ENCODE peak calls at places on chromosomes 1 and 21, in six cellular contexts. N is stomach, T is body of pancreas, Z is HCT116, W is kidney, X is GM23338. B is an unnamed sample. For H3K4me1, the result is how much of the 10 kb centered on the place peaks cover.

GRCh38 chr1:156896490-156897033 is 3.0 kb downstream of the PEAR1 start:
- DNase-seq in N (no peak), W (peak), T (no peak), Z (peak), X (peak), B (peak)

GRCh38 chr1:61887921-61888564 is 145.8 kb downstream of the PATJ start:
- DNase-seq in Z (no peak), N (no peak), T (no peak), X (no peak), W (no peak), B (no peak)

GRCh38 chr21:25568230-25568629 is 39.1 kb downstream of the MRPL39 start:
- DNase-seq in X (peak), W (peak), Z (no peak), N (no peak), T (peak), B (no peak)

GRCh38 chr1:1399870-1400575 is 888 bp upstream of the CCNL2 start:
- DNase-seq in T (no peak), Z (no peak), W (no peak), X (peak), N (no peak), B (peak)

GRCh38 chr21:41953249-41953830 is 478 bp downstream of the C2CD2 start:
- DNase-seq in T (peak), X (peak), Z (no peak), N (peak), W (peak), B (peak)

GRCh38 chr1:53682369-53682685 is 56.6 kb downstream of the GLIS1 start:
- DNase-seq in T (no peak), Z (no peak), N (no peak), W (no peak), X (no peak), B (peak)

GRCh38 chr1:181352695-181353094 is 130.6 kb upstream of the CACNA1E start:
- DNase-seq in T (no peak), Z (no peak), N (no peak), W (no peak), X (no peak), B (no peak)

GRCh38 chr1:47911892-47912291 is 85.3 kb downstream of the TRABD2B start:
- DNase-seq in Z (no peak), T (no peak), N (no peak), W (no peak), X (no peak), B (peak)

GRCh38 chr1:178702141-178702540 is 22.9 kb upstream of the RALGPS2 start:
- DNase-seq in N (no peak), Z (no peak), W (no peak), X (no peak), T (no peak), B (peak)

GRCh38 chr1:46526689-46527291 is 24.7 kb downstream of the KNCN start:
- DNase-seq in N (peak), X (peak), Z (no peak), W (peak), T (peak), B (peak)

GRCh38 chr1:21624577-21625389 is 44.4 kb downstream of the RAP1GAP start:
- DNase-seq in W (no peak), Z (no peak), T (peak), X (no peak), N (peak), B (no peak)

GRCh38 chr1:173853074-173853473 is 14.7 kb downstream of the GAS5 start:
- DNase-seq in W (no peak), T (no peak), N (no peak), X (peak), Z (no peak), B (no peak)

GRCh38 chr1:5748286-5749225 is 243.7 kb downstream of the NPHP4 start:
- DNase-seq in X (no peak), T (no peak), W (peak), Z (no peak), N (no peak), B (peak)

GRCh38 chr1:209150114-209150513 is 433.4 kb upstream of the CAMK1G start:
- DNase-seq in T (no peak), N (no peak), Z (no peak), X (peak), W (no peak), B (no peak)

GRCh38 chr1:219174672-219175564 is 1.2 kb downstream of the LYPLAL1 start:
- DNase-seq in N (no peak), Z (no peak), X (peak), T (peak), W (no peak), B (peak)

GRCh38 chr1:202589190-202589680 is 121.0 kb downstream of the SYT2 start:
- DNase-seq in W (peak), Z (peak), X (peak), T (peak), N (peak), B (peak)

DNA sequence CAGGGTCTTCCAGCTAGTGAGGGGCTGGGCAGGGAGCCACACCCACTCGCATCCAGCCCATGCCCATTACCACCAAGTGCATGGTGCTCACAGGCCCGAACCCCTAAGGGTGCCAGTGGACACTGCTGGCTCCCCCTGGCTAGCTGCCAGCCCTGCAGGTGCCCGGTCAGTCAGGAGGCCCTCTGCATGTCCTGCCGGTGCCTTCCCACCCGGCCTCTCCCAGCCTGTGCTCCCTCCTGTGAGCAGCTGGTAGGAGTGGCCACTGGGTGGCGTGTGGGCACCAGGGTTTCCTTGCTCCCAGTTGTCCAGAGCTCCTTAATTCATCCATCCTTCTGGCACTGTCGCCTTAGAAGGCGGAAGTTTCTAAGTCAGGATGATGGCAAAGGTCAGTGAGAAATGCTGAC is 33.4 kb downstream of the QSOX1 start:
- DNase-seq in W (no peak), X (peak), N (peak), Z (no peak), T (peak), B (peak)
- TF ChIP-seq CTCF in W (peak), X (peak), N (peak), Z (peak), T (peak), B (peak)

DNA sequence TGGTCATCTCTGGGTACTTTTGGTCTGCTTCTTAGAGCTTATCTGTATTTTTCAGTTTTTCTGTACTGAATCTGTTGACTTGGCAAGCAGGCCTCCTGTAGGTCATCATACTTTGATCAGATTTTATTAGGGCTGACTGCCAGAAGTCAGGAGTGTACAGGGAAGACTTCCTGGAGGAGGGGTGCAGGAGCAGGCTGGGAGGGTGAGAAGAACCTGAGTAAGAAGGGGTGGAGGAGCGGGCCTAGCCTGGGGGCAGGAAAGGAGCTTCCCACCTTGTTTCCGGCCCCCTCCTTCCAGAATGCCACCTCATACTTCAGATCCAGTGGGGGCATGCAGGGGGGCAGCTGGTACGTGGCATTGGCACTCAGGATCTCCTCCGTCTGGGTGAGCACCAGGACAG is 18.3 kb upstream of the IL22RA1 start:
- DNase-seq in X (no peak), W (peak), N (no peak), Z (no peak), T (no peak), B (no peak)
- H3K4me1 ChIP-seq in X (under half), W (under half), N (under half), Z (under half), T (under half), B (under half)

GRCh38 chr1:20487236-20487590 is 1.2 kb upstream of the CAMK2N1 start:
- DNase-seq in N (no peak), T (no peak), Z (no peak), W (no peak), X (peak), B (peak)
- H3K4me3 ChIP-seq in N (no peak), T (no peak), Z (peak), W (peak), X (peak), B (no peak)

GRCh38 chr1:32606972-32607371 is 43.4 kb downstream of the ZBTB8OS start:
- DNase-seq in N (no peak), Z (no peak), T (no peak), W (no peak), X (no peak), B (peak)

GRCh38 chr1:32611859-32612188 is 38.5 kb downstream of the ZBTB8OS start:
- DNase-seq in Z (no peak), X (no peak), T (no peak), N (no peak), W (no peak), B (no peak)

GRCh38 chr1:32609180-32609579 is 41.2 kb downstream of the ZBTB8OS start:
- DNase-seq in Z (no peak), T (no peak), N (no peak), X (no peak), W (no peak), B (no peak)

GRCh38 chr1:32613472-32613871 is 36.9 kb downstream of the ZBTB8OS start:
- DNase-seq in N (no peak), W (no peak), Z (no peak), T (no peak), X (no peak), B (no peak)

DNA sequence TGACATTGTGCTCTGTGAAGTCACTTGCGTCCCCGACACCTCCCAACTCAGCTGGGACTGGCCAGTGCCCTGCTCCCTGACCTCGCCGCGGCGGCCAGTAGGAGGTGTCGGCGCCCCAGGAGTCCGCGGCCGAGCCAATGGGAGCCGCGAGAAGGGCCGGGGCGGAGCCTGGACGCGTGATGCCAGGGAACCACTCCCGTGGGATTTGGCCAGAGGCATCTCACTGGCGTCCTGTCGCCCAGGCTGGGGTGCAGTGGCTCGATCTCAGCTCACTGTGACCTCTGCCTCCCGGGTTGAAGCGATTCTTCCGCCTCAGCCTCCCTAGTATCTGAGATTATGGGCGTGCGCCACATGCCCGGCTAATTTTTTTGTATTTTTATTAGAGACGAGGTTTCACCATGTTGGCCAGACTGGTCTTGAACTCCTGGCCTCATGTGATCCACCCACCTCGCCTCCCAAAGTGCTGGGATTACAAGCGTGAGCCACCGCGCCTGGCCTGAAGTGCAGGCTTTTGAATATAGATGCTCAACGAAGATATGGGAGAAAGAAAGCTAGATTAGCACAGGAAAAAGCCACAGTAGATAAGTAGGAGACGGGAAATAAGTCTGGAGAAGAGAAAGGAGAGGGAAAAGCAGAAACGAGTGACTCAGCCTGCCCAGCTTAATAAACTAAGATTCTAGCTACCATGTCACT is 38.0 kb downstream of the ZBTB8OS start:
- DNase-seq in W (peak), Z (peak), X (peak), T (peak), N (peak), B (peak)
- TF ChIP-seq CTCF in W (peak), Z (no peak), X (no peak), T (peak), N (no peak), B (no peak)

GRCh38 chr1:8427493-8427892 is 109.6 kb downstream of the SLC45A1 start:
- DNase-seq in W (no peak), X (no peak), T (no peak), Z (no peak), N (no peak), B (no peak)
- H3K4me1 ChIP-seq in W (under half), X (under half), T (under half), Z (under half), N (under half), B (under half)

GRCh38 chr1:17013598-17014320 is 2.0 kb upstream of the ATP13A2 start:
- DNase-seq in W (peak), Z (no peak), N (no peak), X (no peak), T (no peak), B (peak)

GRCh38 chr1:17014671-17015567 is 3.2 kb upstream of the ATP13A2 start:
- DNase-seq in N (no peak), X (peak), T (no peak), Z (no peak), W (peak), B (peak)

GRCh38 chr1:17010601-17011438 is 908 bp downstream of the ATP13A2 start:
- DNase-seq in W (peak), N (peak), X (no peak), T (peak), Z (no peak), B (peak)

GRCh38 chr1:17011439-17012307 is at the start of gene ATP13A2:
- DNase-seq in N (peak), Z (peak), W (peak), X (peak), T (peak), B (peak)

GRCh38 chr1:17012775-17013501 is 1.2 kb upstream of the ATP13A2 start:
- DNase-seq in T (peak), X (peak), W (peak), Z (no peak), N (no peak), B (peak)
- H3K4me3 ChIP-seq in T (no peak), X (peak), W (no peak), Z (no peak), N (no peak), B (no peak)

DNA sequence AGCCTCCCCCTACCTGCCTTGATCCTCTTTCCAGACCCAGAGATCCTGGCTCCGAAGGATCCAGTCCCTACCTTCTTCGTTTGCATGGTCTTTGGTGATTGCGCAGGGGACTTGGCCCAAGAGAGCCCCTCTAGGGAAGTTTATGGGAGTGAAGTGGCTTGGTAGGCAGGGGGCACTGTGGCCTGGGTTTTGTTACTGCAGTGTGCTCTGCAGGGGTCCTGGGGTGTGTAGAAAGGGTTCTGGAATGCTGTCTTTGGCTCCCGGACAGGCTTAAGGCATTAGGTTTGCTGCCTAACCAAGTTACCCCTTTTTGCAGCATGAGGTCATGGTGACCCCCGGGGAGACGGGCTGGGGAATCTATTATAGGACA is 3.8 kb downstream of the ATP8B2 start:
- DNase-seq in T (no peak), W (no peak), X (peak), N (no peak), Z (no peak), B (peak)
- TF ChIP-seq CTCF in T (peak), W (no peak), X (peak), N (peak), Z (no peak), B (peak)

B was measured in osteoblast.